ENCODE peak calls at places on chromosomes 16 and 17, in six cellular contexts. L is fibroblast of lung, P is PC-3, J is hepatocyte, G is K562, I is GM23338. V is an unnamed sample. For H4K20me1, the result is how much of the 10 kb centered on the place peaks cover.

GRCh38 chr17:67836205-67836987 is 11.1 kb downstream of the BPTF start:
- DNase-seq in L (peak), P (peak), J (no peak), G (no peak), I (no peak), V (peak)

GRCh38 chr17:3976675-3977171 is 12.5 kb upstream of the ATP2A3 start:
- DNase-seq in L (no peak), P (no peak), J (no peak), G (no peak), I (no peak), V (no peak)

GRCh38 chr17:75734674-75735294 is 13.5 kb downstream of the ITGB4 start:
- DNase-seq in L (no peak), P (no peak), J (peak), G (no peak), I (no peak), V (no peak)

GRCh38 chr16:27408602-27409031 is 6.6 kb downstream of the IL21R start:
- DNase-seq in L (no peak), P (no peak), J (no peak), G (no peak), I (no peak), V (no peak)

GRCh38 chr17:692116-692515 is 22.5 kb downstream of the VPS53 start:
- DNase-seq in L (peak), P (peak), J (no peak), G (no peak), I (no peak), V (peak)

GRCh38 chr16:26177438-26177837 is 485.7 kb downstream of the HS3ST4 start:
- DNase-seq in L (no peak), P (no peak), J (no peak), G (no peak), I (peak), V (no peak)

GRCh38 chr16:50286681-50287080 is 20.3 kb downstream of the ADCY7 start:
- DNase-seq in L (no peak), P (no peak), J (no peak), G (no peak), I (no peak), V (no peak)

GRCh38 chr16:27080870-27081269 is 14.1 kb downstream of the C16orf82 start:
- DNase-seq in L (no peak), P (peak), J (peak), G (peak), I (peak), V (no peak)

GRCh38 chr17:48053758-48054237 is 5.6 kb downstream of the NFE2L1 start:
- DNase-seq in L (no peak), P (no peak), J (no peak), G (no peak), I (peak), V (no peak)

GRCh38 chr16:17951273-17951845 is 385.2 kb downstream of the NPIPA8 start:
- DNase-seq in L (peak), P (no peak), J (no peak), G (no peak), I (no peak), V (peak)

GRCh38 chr17:69539781-69540319 is 125.4 kb downstream of the MAP2K6 start:
- DNase-seq in L (peak), P (peak), J (peak), G (no peak), I (no peak), V (peak)

GRCh38 chr16:25693621-25694020 is 1.9 kb downstream of the HS3ST4 start:
- DNase-seq in L (no peak), P (no peak), J (no peak), G (no peak), I (no peak), V (no peak)

GRCh38 chr16:80323187-80323807 is 217.5 kb upstream of the DYNLRB2 start:
- DNase-seq in L (no peak), P (no peak), J (no peak), G (no peak), I (no peak), V (no peak)

GRCh38 chr17:78532922-78533640 is 44.1 kb downstream of the DNAH17 start:
- DNase-seq in L (peak), P (peak), J (no peak), G (no peak), I (no peak), V (peak)

GRCh38 chr16:50304467-50305440 is 38.4 kb downstream of the ADCY7 start:
- DNase-seq in L (no peak), P (no peak), J (no peak), G (no peak), I (no peak), V (no peak)

GRCh38 chr17:794876-795275 is 12.7 kb downstream of the MRM3 start:
- DNase-seq in L (peak), P (peak), J (peak), G (peak), I (peak), V (peak)

GRCh38 chr17:77963441-77963840 is 4.9 kb downstream of the TNRC6C start:
- DNase-seq in L (peak), P (no peak), J (peak), G (peak), I (no peak), V (peak)

GRCh38 chr17:81030726-81031570 is 4.0 kb upstream of the BAIAP2 start:
- DNase-seq in L (no peak), P (no peak), J (no peak), G (no peak), I (no peak), V (no peak)

GRCh38 chr17:63911657-63912100 is 621 bp upstream of the CSHL1 start:
- DNase-seq in L (peak), P (peak), J (peak), G (peak), I (peak), V (peak)

GRCh38 chr17:64066709-64067108 is 46.3 kb upstream of the ICAM2 start:
- DNase-seq in L (no peak), P (no peak), J (no peak), G (no peak), I (no peak), V (no peak)

GRCh38 chr17:16285646-16286008 is 67.6 kb downstream of the CENPV start:
- DNase-seq in L (no peak), P (no peak), J (no peak), G (no peak), I (no peak), V (no peak)

GRCh38 chr17:77322534-77323412 is 182.0 kb downstream of the SEC14L1 start:
- DNase-seq in L (peak), P (peak), J (peak), G (peak), I (no peak), V (peak)

GRCh38 chr16:13307255-13307654 is 405.9 kb downstream of the SHISA9 start:
- DNase-seq in L (peak), P (no peak), J (no peak), G (no peak), I (no peak), V (peak)

GRCh38 chr16:55482056-55482455 is 3.1 kb downstream of the MMP2 start:
- DNase-seq in L (peak), P (peak), J (no peak), G (no peak), I (no peak), V (peak)

GRCh38 chr16:67386861-67387455 is 6.3 kb downstream of the TPPP3 start:
- DNase-seq in L (no peak), P (no peak), J (no peak), G (no peak), I (no peak), V (no peak)

GRCh38 chr16:77500286-77500598 is 65.4 kb upstream of the ADAMTS18 start:
- DNase-seq in L (no peak), P (no peak), J (no peak), G (no peak), I (peak), V (no peak)

GRCh38 chr17:4914009-4914408 is 11.1 kb upstream of the CHRNE start:
- DNase-seq in L (no peak), P (peak), J (no peak), G (no peak), I (no peak), V (no peak)

GRCh38 chr17:44503080-44503842 is at the start of gene GPATCH8:
- DNase-seq in L (peak), P (peak), J (peak), G (peak), I (peak), V (peak)

GRCh38 chr17:44502598-44503079 is 567 bp downstream of the GPATCH8 start:
- DNase-seq in L (peak), P (peak), J (peak), G (peak), I (no peak), V (peak)

GRCh38 chr17:44496815-44497214 is 6.4 kb downstream of the GPATCH8 start:
- DNase-seq in L (no peak), P (no peak), J (no peak), G (no peak), I (no peak), V (no peak)

GRCh38 chr17:44501866-44502265 is 1.3 kb downstream of the GPATCH8 start:
- DNase-seq in L (peak), P (peak), J (peak), G (peak), I (no peak), V (peak)

DNA sequence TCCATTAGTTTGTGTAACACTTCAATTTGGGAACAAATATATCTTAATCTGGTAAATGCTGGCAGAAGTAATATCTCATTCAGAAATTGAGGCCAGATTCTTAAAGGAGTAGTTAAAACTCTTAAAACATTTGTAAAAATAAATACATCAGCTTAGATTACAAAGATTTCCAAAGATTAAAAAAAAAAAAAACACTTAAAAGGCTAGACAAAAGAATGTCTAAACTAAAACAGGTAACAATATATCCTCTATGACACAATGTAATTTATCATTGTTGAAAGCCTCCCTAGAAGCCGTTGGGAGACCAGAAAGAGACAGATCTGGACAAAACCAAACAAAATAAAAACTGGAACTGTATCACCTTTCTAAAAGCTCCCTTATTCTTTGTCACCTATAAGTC is 3.5 kb downstream of the GPATCH8 start:
- DNase-seq in L (no peak), P (no peak), J (no peak), G (no peak), I (no peak), V (no peak)
- H4K20me1 ChIP-seq in L (under half), P (half or more), J (half or more), G (under half), I (half or more), V (half or more)

DNA sequence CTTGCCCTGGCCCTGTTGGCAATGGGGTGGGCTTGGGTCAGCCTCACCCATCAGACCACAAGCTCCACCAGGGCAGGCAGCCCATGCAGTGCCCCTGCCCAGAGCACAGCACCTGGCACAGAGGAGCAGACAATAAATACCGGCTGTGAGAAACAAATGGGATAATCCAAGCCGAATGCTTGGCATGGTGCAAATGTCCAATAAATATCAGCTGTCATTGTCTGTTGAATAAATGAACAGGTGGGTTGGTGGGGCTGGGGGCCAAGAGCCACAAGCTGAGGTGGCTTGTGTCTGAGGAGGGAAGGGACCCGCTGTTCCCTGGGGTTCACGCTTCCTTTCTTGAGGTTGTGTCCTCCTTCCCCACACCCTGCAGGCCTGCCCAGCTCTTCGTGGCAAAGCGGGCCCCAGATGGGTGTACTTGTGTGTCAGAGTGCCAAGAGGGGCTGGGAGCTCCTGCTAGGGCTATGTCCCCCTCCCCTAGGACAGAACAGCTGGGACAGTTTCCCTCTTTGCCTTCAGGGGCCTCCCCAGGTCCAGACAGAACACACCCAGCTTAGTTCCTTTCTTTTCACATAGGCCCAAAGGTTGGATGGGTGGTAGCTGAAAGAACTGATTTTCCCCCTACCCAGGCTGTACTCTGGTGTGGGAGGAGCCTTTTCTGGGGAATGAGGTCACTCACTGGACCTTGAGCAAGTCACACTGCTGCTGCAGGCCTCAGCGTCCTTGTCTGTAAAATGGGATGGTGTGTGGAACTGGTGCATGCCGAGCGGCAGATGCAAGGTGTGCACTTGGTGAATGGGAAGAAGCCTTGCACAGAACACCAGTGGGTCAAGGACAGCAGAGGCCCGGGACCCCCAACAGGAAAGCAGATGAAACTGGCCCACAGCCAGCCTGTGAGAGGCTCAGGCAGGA is 38.4 kb downstream of the ARHGAP27 start:
- DNase-seq in L (no peak), P (no peak), J (no peak), G (no peak), I (no peak), V (no peak)
- H2AFZ ChIP-seq in L (no peak), P (no peak), J (no peak), G (peak), I (peak), V (no peak)

GRCh38 chr17:36941265-36942021 is 4.2 kb downstream of the LHX1 start:
- DNase-seq in L (no peak), P (no peak), J (no peak), G (no peak), I (peak), V (no peak)
- H3K4me3 ChIP-seq in L (no peak), P (no peak), J (no peak), G (no peak), I (peak), V (no peak)

DNA sequence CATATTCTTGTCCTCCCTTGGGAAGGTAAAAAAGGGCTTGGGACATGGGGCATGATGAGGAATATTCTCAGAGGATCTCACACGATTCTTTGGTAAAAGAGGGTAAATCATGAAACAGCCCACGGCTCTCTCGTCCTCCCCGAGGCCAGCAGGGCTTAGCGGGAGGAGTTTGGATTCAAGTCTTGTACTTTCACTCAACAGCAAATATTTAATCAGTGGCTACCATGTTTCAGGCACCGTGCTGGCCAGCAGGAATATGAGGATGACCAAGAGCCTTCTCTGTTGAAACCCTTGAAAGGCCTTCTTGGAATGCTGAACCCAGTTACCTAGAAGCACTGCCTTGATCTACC is 8.8 kb downstream of the MAP3K14 start:
- DNase-seq in L (no peak), P (no peak), J (no peak), G (no peak), I (no peak), V (no peak)
- H4K20me1 ChIP-seq in L (under half), P (under half), J (under half), G (under half), I (under half), V (half or more)

DNA sequence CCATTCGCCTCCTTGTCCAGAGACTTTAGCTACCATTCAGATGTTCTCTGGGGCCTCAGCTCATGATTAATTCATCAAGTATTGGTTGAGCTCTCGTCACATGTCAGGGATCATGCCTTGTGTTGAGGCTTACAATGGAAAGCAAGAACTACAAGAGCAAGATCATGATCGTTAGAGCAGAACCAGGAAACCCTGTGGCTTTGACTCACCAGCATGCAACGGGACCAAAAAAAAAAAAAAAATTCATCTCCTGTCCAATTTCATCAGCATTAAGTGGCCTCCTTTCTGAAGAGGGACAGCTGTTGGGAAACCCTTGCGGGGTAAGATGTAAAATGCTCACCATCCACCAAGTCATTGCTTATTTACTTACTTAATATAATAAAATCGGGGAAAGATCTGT is 12.1 kb upstream of the USP10 start:
- DNase-seq in L (peak), P (peak), J (no peak), G (no peak), I (no peak), V (peak)
- H2AFZ ChIP-seq in L (peak), P (no peak), J (no peak), G (no peak), I (no peak), V (no peak)

GRCh38 chr17:42131971-42132370 is 9.4 kb downstream of the HSPB9 start:
- DNase-seq in L (peak), P (no peak), J (no peak), G (no peak), I (no peak), V (peak)
- H3K4me3 ChIP-seq in L (no peak), P (no peak), J (no peak), G (no peak), I (no peak), V (no peak)

GRCh38 chr16:87351320-87351698 is 32.3 kb downstream of the FBXO31 start:
- DNase-seq in L (no peak), P (no peak), J (no peak), G (no peak), I (no peak), V (no peak)
- H4K20me1 ChIP-seq in L (under half), P (under half), J (under half), G (under half), I (under half), V (half or more)

GRCh38 chr17:44059101-44059892 is 7.2 kb downstream of the LSM12 start:
- DNase-seq in L (no peak), P (no peak), J (no peak), G (no peak), I (no peak), V (no peak)
- H2AFZ ChIP-seq in L (no peak), P (no peak), J (no peak), G (no peak), I (no peak), V (no peak)

GRCh38 chr17:73138541-73139138 is 26.2 kb upstream of the SSTR2 start:
- DNase-seq in L (no peak), P (no peak), J (no peak), G (no peak), I (no peak), V (no peak)
- H3K4me3 ChIP-seq in L (no peak), P (no peak), J (no peak), G (no peak), I (no peak), V (no peak)

GRCh38 chr16:87471278-87472141 is 21.3 kb downstream of the ZCCHC14 start:
- DNase-seq in L (no peak), P (no peak), J (peak), G (no peak), I (no peak), V (no peak)

GRCh38 chr16:87468550-87468949 is 24.3 kb downstream of the ZCCHC14 start:
- DNase-seq in L (no peak), P (no peak), J (no peak), G (no peak), I (no peak), V (no peak)

GRCh38 chr16:87469186-87469585 is 23.6 kb downstream of the ZCCHC14 start:
- DNase-seq in L (no peak), P (no peak), J (no peak), G (no peak), I (no peak), V (no peak)

GRCh38 chr16:87472142-87472778 is 20.6 kb downstream of the ZCCHC14 start:
- DNase-seq in L (no peak), P (no peak), J (no peak), G (no peak), I (no peak), V (no peak)

DNA sequence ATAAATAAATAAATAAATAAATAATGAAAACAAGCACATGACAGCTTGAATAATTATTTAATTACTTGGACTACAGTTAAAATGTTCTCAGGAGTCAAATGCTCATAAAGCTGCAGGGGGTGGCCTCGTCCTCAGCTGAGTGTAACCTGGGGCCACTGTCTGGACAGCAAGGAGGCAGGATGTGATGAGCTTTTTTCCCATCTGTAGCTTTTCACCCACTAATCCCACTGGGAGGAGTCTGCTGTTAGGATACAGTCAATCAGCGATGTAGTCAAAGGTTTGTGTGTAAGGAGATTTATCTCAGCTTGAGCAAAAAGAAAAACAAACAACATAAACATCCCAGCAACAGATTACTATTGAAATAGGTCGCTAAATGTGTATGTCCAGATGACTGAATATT is 22.5 kb downstream of the ZCCHC14 start:
- DNase-seq in L (no peak), P (no peak), J (no peak), G (no peak), I (no peak), V (no peak)
- H4K20me1 ChIP-seq in L (under half), P (under half), J (under half), G (under half), I (under half), V (half or more)